ENCODE peak calls at places on chromosomes 11 and 22, in four cellular contexts. M is foreskin fibroblast, S is activated T-cell treated with anti-CD3 and anti-CD28 coated beads for 1 hour, D is NCI-H146. W is an unnamed sample.

GRCh38 chr11:95884364-95884763 is 39.5 kb downstream of the MTMR2 start:
- DNase-seq in M (peak), S (no peak), D (no peak), W (no peak)

GRCh38 chr11:77223797-77224196 is 77.7 kb downstream of the GDPD4 start:
- DNase-seq in M (no peak), S (no peak), D (no peak), W (no peak)

GRCh38 chr11:78244080-78244479 is 55.4 kb downstream of the USP35 start:
- DNase-seq in M (no peak), S (no peak), D (no peak), W (no peak)

GRCh38 chr22:49009359-49010063 is 818.2 kb downstream of the BRD1 start:
- DNase-seq in M (no peak), S (no peak), D (no peak), W (no peak)

GRCh38 chr11:77191823-77192495 is 63.9 kb downstream of the MYO7A start:
- DNase-seq in M (no peak), S (peak), D (peak), W (peak)

GRCh38 chr22:36323182-36323854 is 64.4 kb downstream of the MYH9 start:
- DNase-seq in M (peak), S (no peak), D (no peak), W (peak)

GRCh38 chr11:13262096-13262495 is 15.5 kb upstream of the BMAL1 start:
- DNase-seq in M (no peak), S (no peak), D (no peak), W (no peak)

GRCh38 chr11:70220920-70221319 is 17.8 kb downstream of the FADD start:
- DNase-seq in M (no peak), S (no peak), D (no peak), W (no peak)

GRCh38 chr22:29716814-29717213 is 3.0 kb upstream of the CABP7 start:
- DNase-seq in M (peak), S (no peak), D (no peak), W (no peak)

GRCh38 chr11:134862796-134863195 is 450.8 kb upstream of the B3GAT1 start:
- DNase-seq in M (no peak), S (no peak), D (no peak), W (no peak)

GRCh38 chr11:47783087-47783610 is 16.0 kb upstream of the FNBP4 start:
- DNase-seq in M (no peak), S (no peak), D (no peak), W (no peak)

GRCh38 chr22:20479612-20480196 is 15.9 kb downstream of the KLHL22 start:
- DNase-seq in M (no peak), S (no peak), D (no peak), W (no peak)

GRCh38 chr11:77547047-77547836 is 42.5 kb upstream of the AQP11 start:
- DNase-seq in M (no peak), S (no peak), D (no peak), W (no peak)

GRCh38 chr22:26097840-26098239 is 71.4 kb upstream of the SEZ6L start:
- DNase-seq in M (no peak), S (no peak), D (no peak), W (no peak)

GRCh38 chr11:77823775-77824174 is 2.8 kb downstream of the AAMDC start:
- DNase-seq in M (peak), S (no peak), D (no peak), W (no peak)

GRCh38 chr22:36328635-36329216 is 59.0 kb downstream of the MYH9 start:
- DNase-seq in M (peak), S (no peak), D (no peak), W (peak)